ENCODE peak calls at places on chromosomes 4 and X, in eight cellular contexts. P is GM20000, A is neural crest cell, H is HepG2, E is lower leg skin, S is cardiac muscle cell, W is heart right ventricle, Z is progenitor cell of endocrine pancreas. R is an unnamed sample.

GRCh38 chrX:47146121-47146935 is 1.3 kb downstream of the RBM10 start:
- DNase-seq in A (no peak), S (no peak), P (no peak), Z (no peak), E (no peak), H (no peak), W (no peak), R (no peak)

GRCh38 chrX:47751670-47752069 is 85.0 kb upstream of the ZNF81 start:
- DNase-seq in H (no peak), A (no peak), W (peak), Z (no peak), P (peak), E (no peak), S (peak), R (peak)

GRCh38 chr4:68373513-68373912 is 23.6 kb upstream of the YTHDC1 start:
- DNase-seq in E (peak), W (peak), P (peak), A (peak), S (peak), Z (peak), H (no peak), R (peak)

GRCh38 chrX:6377365-6377764 is 148.7 kb upstream of the NLGN4X start:
- DNase-seq in H (no peak), A (no peak), S (no peak), W (no peak), Z (no peak), P (no peak), E (no peak), R (no peak)

GRCh38 chr4:10089346-10089745 is 27.3 kb downstream of the WDR1 start:
- DNase-seq in A (no peak), E (no peak), Z (no peak), H (peak), W (no peak), P (no peak), S (no peak), R (no peak)

GRCh38 chrX:22203186-22203585 is 69.5 kb upstream of the CBLL2 start:
- DNase-seq in A (no peak), P (no peak), Z (no peak), W (no peak), H (no peak), E (no peak), S (no peak), R (no peak)

GRCh38 chr4:24143741-24144140 is 253.9 kb upstream of the PPARGC1A start:
- DNase-seq in S (no peak), A (no peak), Z (no peak), H (no peak), P (no peak), E (no peak), W (no peak), R (no peak)

GRCh38 chr4:16034010-16034829 is 49.6 kb downstream of the PROM1 start:
- DNase-seq in Z (no peak), W (no peak), P (no peak), H (peak), E (no peak), S (no peak), A (no peak), R (no peak)

GRCh38 chrX:128106630-128107029 is 54.4 kb upstream of the ACTRT1 start:
- DNase-seq in A (peak), S (peak), E (no peak), W (no peak), P (no peak), Z (no peak), H (peak), R (no peak)

GRCh38 chr4:73690051-73690744 is 50.2 kb upstream of the CXCL8 start:
- DNase-seq in H (no peak), A (no peak), P (no peak), E (no peak), Z (no peak), S (no peak), W (no peak), R (no peak)

GRCh38 chrX:9882669-9883446 is 84.3 kb upstream of the CLDN34 start:
- DNase-seq in Z (no peak), A (no peak), E (no peak), S (peak), W (peak), P (no peak), H (no peak), R (no peak)

DNA sequence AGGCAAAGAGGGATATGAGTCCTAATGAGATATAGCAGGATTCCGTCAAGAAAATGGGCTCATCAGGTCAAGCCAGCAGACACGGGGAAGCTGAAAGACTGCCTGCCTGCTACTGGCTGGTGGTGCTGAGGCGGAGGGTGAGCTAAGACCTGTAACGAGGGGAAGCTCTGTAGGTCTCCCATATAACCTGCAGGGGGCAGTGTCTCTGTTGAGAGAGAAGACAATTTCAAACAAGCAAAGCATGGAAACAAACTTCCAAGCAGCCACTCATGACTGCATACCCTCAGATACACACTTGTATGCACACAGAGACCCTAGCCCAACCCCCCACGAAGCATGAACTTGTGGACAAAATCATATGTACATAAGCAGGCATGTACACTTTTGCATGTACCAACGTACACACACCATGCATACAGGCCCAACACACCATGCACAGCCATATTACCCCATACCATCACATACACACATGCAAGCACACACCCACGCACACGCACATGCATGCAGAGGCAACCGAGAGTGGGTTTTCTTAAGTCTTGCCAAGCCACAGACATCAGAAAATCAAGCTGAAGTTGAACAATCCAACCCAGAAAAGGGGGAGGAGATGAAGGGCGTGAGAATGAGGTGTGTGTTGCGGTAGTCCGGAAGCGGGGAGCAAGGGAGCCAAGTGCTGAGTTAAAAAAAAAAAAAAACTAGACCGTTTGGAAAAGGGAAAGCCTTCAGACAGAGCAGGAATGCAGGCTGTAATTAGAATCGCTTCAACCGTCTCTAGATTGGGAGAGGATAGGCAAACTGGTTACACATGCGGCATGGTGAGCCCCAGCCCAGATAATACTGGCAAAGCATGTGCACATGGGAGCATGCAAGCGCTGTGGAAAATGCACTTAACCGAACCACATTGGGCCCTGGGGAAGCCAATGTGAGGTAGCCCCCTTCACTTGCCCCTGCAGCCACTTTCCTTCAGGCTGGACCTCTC is 71.0 kb downstream of the PJA1 start:
- DNase-seq in W (peak), S (peak), E (no peak), H (peak), P (peak), Z (no peak), A (peak), R (peak)
- TF ChIP-seq CTCF in W (peak), S (peak), E (no peak), H (peak), P (no peak), Z (peak), A (peak), R (no peak)

GRCh38 chrX:11632732-11633131 is 33.0 kb downstream of the ARHGAP6 start:
- DNase-seq in W (no peak), S (no peak), Z (no peak), A (no peak), P (no peak), H (no peak), E (no peak), R (no peak)

GRCh38 chrX:11626351-11626750 is 39.4 kb downstream of the ARHGAP6 start:
- DNase-seq in E (no peak), P (no peak), Z (no peak), S (no peak), H (no peak), W (no peak), A (no peak), R (no peak)

GRCh38 chrX:11628399-11628798 is 37.3 kb downstream of the ARHGAP6 start:
- DNase-seq in E (no peak), H (no peak), A (no peak), Z (no peak), P (no peak), S (no peak), W (no peak), R (no peak)

DNA sequence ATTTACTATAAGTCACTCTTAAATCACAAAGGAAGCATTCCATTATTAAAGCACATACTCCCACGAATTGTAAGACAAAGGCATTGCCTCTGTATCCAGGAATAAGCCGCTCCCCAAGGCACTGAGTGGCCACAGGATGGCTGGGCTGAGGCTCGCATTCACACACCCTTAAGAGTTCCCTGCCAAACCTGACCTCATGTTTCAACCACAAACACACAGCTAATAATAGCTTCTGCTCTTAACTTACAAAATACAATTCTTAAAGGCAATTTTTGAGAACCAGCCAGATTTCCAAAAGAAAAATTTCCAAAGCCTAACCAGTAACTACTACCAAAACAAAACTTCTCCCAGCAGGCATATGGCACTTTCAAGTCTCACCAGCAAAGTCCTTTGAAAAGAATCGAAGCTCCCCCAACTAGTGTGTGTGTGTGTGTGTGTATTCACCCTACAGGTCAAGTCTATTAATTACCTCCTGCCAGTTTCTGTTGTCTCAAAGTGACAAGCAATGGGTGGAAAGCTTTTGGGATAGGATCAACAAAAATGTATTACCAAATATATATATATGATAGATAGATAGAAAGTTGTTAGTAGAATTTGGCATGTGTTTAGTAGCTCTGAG is 36.0 kb downstream of the ARHGAP6 start:
- DNase-seq in H (no peak), P (peak), W (peak), E (no peak), A (no peak), Z (no peak), S (peak), R (no peak)
- TF ChIP-seq CTCF in H (no peak), P (no peak), W (no peak), E (no peak), A (no peak), Z (no peak), S (no peak), R (no peak)

GRCh38 chr4:75849459-75849858 is 52.8 kb downstream of the PPEF2 start:
- DNase-seq in Z (no peak), H (no peak), P (no peak), E (no peak), W (no peak), A (no peak), S (no peak), R (peak)
- TF ChIP-seq CTCF in Z (no peak), H (peak), P (no peak), E (no peak), W (no peak), A (no peak), S (no peak), R (no peak)

GRCh38 chrX:136166221-136166855 is 19.0 kb downstream of the FHL1 start:
- DNase-seq in A (no peak), S (peak), W (peak), H (no peak), P (no peak), E (no peak), Z (no peak), R (no peak)
- TF ChIP-seq CTCF in A (no peak), S (peak), W (peak), H (peak), P (peak), E (no peak), Z (no peak), R (no peak)

GRCh38 chr4:53617101-53617680 is 25.9 kb upstream of the LNX1 start:
- DNase-seq in W (no peak), H (no peak), Z (no peak), A (no peak), P (no peak), E (no peak), S (no peak), R (no peak)

GRCh38 chr4:53616219-53616618 is 24.9 kb upstream of the LNX1 start:
- DNase-seq in P (no peak), E (no peak), A (no peak), S (no peak), Z (no peak), W (no peak), H (no peak), R (no peak)

GRCh38 chr4:53618321-53618720 is 27.0 kb upstream of the LNX1 start:
- DNase-seq in A (no peak), S (no peak), W (no peak), H (no peak), E (no peak), P (no peak), Z (no peak), R (no peak)

GRCh38 chr4:53613428-53613827 is 22.1 kb upstream of the LNX1 start:
- DNase-seq in W (no peak), S (no peak), Z (no peak), H (no peak), P (no peak), E (no peak), A (no peak), R (no peak)

GRCh38 chr4:53614616-53615015 is 23.3 kb upstream of the LNX1 start:
- DNase-seq in A (no peak), E (no peak), P (no peak), S (no peak), H (no peak), Z (no peak), W (no peak), R (no peak)
- TF ChIP-seq CTCF in A (peak), E (no peak), P (no peak), S (no peak), H (peak), Z (peak), W (no peak), R (no peak)

GRCh38 chrX:95509474-95509873 is 1175.2 kb upstream of the DIAPH2 start:
- DNase-seq in P (no peak), A (no peak), H (no peak), E (no peak), W (no peak), S (no peak), Z (no peak), R (no peak)

GRCh38 chrX:95505721-95506120 is 1178.9 kb upstream of the DIAPH2 start:
- DNase-seq in Z (no peak), E (no peak), W (no peak), A (no peak), S (peak), P (no peak), H (no peak), R (no peak)
- TF ChIP-seq CTCF in Z (peak), E (no peak), W (no peak), A (peak), S (no peak), P (no peak), H (no peak), R (no peak)

DNA sequence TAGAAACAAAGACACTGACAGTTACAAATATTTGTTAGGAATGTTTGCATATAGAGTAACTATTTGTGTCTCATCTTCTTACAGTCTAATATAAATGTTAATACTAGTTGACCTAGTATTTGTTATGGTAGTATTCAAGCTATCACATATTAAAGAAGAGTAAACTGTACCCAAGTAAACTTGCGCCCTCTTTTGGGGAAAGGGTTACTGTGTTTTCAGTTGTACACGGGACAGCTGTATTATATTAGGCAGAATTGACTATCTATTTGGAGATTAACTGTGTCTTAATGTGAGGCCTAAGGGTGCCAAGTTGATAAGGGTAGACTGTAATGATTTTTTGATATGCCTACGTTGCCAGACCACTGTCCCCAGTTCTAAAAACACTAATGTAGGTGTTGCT is 172.9 kb upstream of the CXCL13 start:
- DNase-seq in E (no peak), S (peak), Z (no peak), A (no peak), W (no peak), P (no peak), H (peak), R (no peak)
- TF ChIP-seq CTCF in E (no peak), S (no peak), Z (no peak), A (peak), W (no peak), P (no peak), H (peak), R (no peak)

GRCh38 chr4:71711985-71712348 is 71.9 kb downstream of the GC start:
- DNase-seq in A (no peak), E (no peak), H (no peak), W (no peak), S (no peak), Z (no peak), P (no peak), R (no peak)

GRCh38 chr4:71711044-71711984 is 72.6 kb downstream of the GC start:
- DNase-seq in H (no peak), A (no peak), W (no peak), P (no peak), Z (no peak), S (no peak), E (no peak), R (no peak)

GRCh38 chr4:71709961-71710360 is 73.9 kb downstream of the GC start:
- DNase-seq in S (peak), Z (no peak), A (no peak), H (no peak), E (no peak), P (no peak), W (no peak), R (no peak)

GRCh38 chr4:71713611-71714203 is 70.2 kb downstream of the GC start:
- DNase-seq in H (peak), A (no peak), P (peak), W (peak), E (no peak), Z (no peak), S (peak), R (no peak)
- TF ChIP-seq CTCF in H (peak), A (peak), P (no peak), W (peak), E (no peak), Z (peak), S (peak), R (peak)

DNA sequence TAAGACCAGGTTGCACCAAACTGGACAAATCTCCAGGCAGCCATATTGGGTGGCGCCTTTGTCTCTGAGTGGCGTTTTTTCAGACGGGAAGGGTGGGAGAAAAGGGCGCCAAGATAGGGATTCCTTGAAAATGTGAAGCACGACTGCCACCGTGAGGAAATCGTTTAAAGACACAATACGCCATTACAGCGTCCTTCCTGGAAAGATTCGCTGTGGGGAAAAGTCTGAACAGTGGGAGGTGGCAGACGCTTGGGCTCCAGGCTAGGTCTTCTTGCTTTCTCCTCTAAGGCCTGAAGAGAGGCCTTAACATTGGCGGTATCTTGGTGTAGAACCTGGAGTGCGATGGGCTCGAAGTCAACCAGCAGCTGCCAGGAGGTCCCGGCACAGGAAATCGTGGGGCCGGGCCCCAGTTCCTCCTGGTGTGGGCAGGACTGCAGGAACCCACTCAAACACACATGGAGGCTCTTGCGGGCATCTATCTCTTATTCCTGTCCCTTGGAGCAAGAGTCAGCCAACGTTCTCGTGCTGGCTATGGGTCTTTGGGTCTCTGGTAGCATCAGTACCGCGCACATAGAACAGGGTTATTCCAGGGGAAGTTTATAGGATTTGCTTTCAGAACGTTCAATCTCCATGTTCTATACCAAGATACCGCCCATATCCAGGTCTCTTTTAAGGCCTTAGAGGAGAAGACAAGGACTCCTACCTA is 208.8 kb downstream of the OR13H1 start:
- DNase-seq in S (no peak), Z (no peak), P (no peak), H (no peak), A (no peak), E (peak), W (no peak), R (no peak)
- TF ChIP-seq CTCF in S (no peak), Z (no peak), P (no peak), H (no peak), A (no peak), E (no peak), W (no peak), R (no peak)

DNA sequence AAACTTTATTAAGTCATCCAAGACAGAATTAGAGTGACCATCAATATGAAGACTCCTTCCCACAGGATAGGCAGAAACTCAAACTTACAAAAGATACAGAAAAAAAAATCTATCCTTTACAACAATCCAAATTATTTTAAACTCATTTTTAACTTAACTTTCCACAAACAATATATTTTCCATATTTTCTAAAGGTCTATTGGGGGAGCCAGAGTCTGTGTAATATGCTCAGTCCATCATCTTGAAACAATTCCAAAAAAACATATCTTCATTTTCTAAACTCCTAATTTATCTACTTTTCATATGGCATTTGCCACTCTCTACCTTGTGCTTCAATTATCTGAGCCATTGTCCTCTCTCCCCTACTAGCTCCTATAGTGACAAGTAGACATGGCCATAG is 378.1 kb downstream of the PDGFC start:
- DNase-seq in E (no peak), S (no peak), Z (no peak), P (no peak), W (no peak), H (no peak), A (no peak), R (no peak)
- TF ChIP-seq CTCF in E (no peak), S (no peak), Z (no peak), P (no peak), W (no peak), H (no peak), A (no peak), R (no peak)